ENCODE peak calls at places on chromosome 5, in four cellular contexts. M, I, A and T are unnamed samples.

GRCh38 chr5:77281969-77282336 is 71.5 kb downstream of the PDE8B start:
- DNase-seq in A (no peak), M (no peak), I (no peak), T (no peak)

GRCh38 chr5:143245929-143246561 is 157.4 kb downstream of the NR3C1 start:
- DNase-seq in I (no peak), M (no peak), A (no peak), T (no peak)

GRCh38 chr5:107607656-107608368 is 62.9 kb downstream of the EFNA5 start:
- DNase-seq in I (no peak), M (no peak), A (no peak), T (no peak)

GRCh38 chr5:111863801-111864200 is 106.8 kb upstream of the NREP start:
- DNase-seq in A (no peak), M (no peak), I (no peak), T (no peak)

GRCh38 chr5:178307266-178308045 is 74.9 kb upstream of the PHYKPL start:
- DNase-seq in M (peak; percentile 41), A (no peak), I (no peak), T (peak; percentile 16)

GRCh38 chr5:159605585-159605984 is 275.3 kb upstream of the IL12B start:
- DNase-seq in A (no peak), I (no peak), M (no peak), T (peak; percentile 21)

GRCh38 chr5:91168859-91169258 is 214.3 kb downstream of the ARRDC3 start:
- DNase-seq in M (no peak), A (no peak), I (no peak), T (no peak)

GRCh38 chr5:172806897-172807672 is 27.0 kb upstream of the ERGIC1 start:
- DNase-seq in A (peak; percentile 26), M (peak; percentile 74), I (peak; percentile 41), T (peak; percentile 92)

GRCh38 chr5:154390096-154390495 is 55.7 kb upstream of the SAP30L start:
- DNase-seq in M (no peak), A (no peak), I (no peak), T (no peak)

GRCh38 chr5:160968480-160968879 is 116.5 kb upstream of the ATP10B start:
- DNase-seq in A (no peak), M (no peak), I (no peak), T (no peak)

GRCh38 chr5:54457094-54457531 is 1.6 kb downstream of the HSPB3 start:
- DNase-seq in M (no peak), A (no peak), I (no peak), T (no peak)

GRCh38 chr5:149886060-149886459 is 58.5 kb downstream of the PDE6A start:
- DNase-seq in I (no peak), M (no peak), A (no peak), T (no peak)